ENCODE peak calls at places on chromosome 19, in seven cellular contexts. W is amniotic epithelial cell; Z is WTC11; T is EH; L is dermis blood vessel endothelial cell; C is activated CD8-positive, alpha-beta memory T cell treated with anti-CD3 and anti-CD28 coated beads for 48 hours; Q is mesenchymal stem cell. H is an unnamed sample.
A peak's percentile ranks its signal among the peaks of the same experiment; 100 is the strongest.

GRCh38 chr19:40588110-40588854 is 11.6 kb downstream of the SHKBP1 start:
- DNase-seq in Z (no peak), Q (peak; percentile 39), T (peak; percentile 71), C (no peak), W (peak; percentile 57), L (peak; percentile 67), H (peak; percentile 54)

GRCh38 chr19:1904385-1905070 is 671 bp upstream of the ADAT3 start:
- DNase-seq in L (no peak), W (peak; percentile 82), Z (peak; percentile 76), T (no peak), Q (peak; percentile 44), C (no peak), H (peak; percentile 58)

GRCh38 chr19:16458391-16459128 is 13.2 kb downstream of the EPS15L1 start:
- DNase-seq in C (no peak), W (no peak), Z (no peak), L (no peak), Q (no peak), T (no peak), H (no peak)

GRCh38 chr19:3670258-3670795 is 29.9 kb downstream of the PIP5K1C start:
- DNase-seq in W (peak; percentile 96), L (peak; percentile 93), Q (peak; percentile 91), T (peak; percentile 98), Z (no peak), C (no peak), H (peak; percentile 88)

GRCh38 chr19:11142528-11143171 is 12.9 kb downstream of the SPC24 start:
- DNase-seq in C (no peak), T (peak; percentile 97), W (peak; percentile 94), L (peak; percentile 97), Q (peak; percentile 96), Z (peak; percentile 40), H (peak; percentile 98)

GRCh38 chr19:14798760-14799159 is 20.4 kb upstream of the ADGRE2 start:
- DNase-seq in T (no peak), C (no peak), W (no peak), L (no peak), Q (no peak), Z (no peak), H (no peak)

GRCh38 chr19:29379257-29379986 is 146.4 kb upstream of the VSTM2B start:
- DNase-seq in C (no peak), Z (no peak), W (no peak), L (no peak), Q (no peak), T (no peak), H (no peak)

GRCh38 chr19:954672-955494 is 29.0 kb downstream of the ARID3A start:
- DNase-seq in C (no peak), W (peak; percentile 42), L (no peak), Q (peak; percentile 57), T (no peak), Z (no peak), H (no peak)

GRCh38 chr19:11116507-11116906 is 27.2 kb downstream of the LDLR start:
- DNase-seq in Q (no peak), Z (no peak), W (no peak), C (no peak), T (no peak), L (no peak), H (no peak)

GRCh38 chr19:53942001-53942786 is 20.5 kb upstream of the CACNG8 start:
- DNase-seq in W (no peak), Q (no peak), L (peak; percentile 38), T (peak; percentile 7), C (no peak), Z (peak; percentile 100), H (peak; percentile 31)

GRCh38 chr19:38571682-38572081 is 46.1 kb downstream of the MAP4K1 start:
- DNase-seq in C (no peak), W (no peak), Z (no peak), T (no peak), Q (no peak), L (no peak), H (no peak)

GRCh38 chr19:46616631-46617322 is 8.1 kb downstream of the PTGIR start:
- DNase-seq in L (peak; percentile 86), W (peak; percentile 76), T (peak; percentile 77), C (no peak), Q (peak; percentile 73), Z (peak; percentile 82), H (peak; percentile 76)

GRCh38 chr19:42497492-42498226 is 30.6 kb downstream of the CEACAM1 start:
- DNase-seq in Z (no peak), C (no peak), T (no peak), W (no peak), Q (no peak), L (no peak), H (no peak)

GRCh38 chr19:55472463-55472862 is 4.0 kb upstream of the ZNF628 start:
- DNase-seq in C (no peak), T (peak; percentile 84), L (no peak), W (peak; percentile 79), Z (no peak), Q (no peak), H (peak; percentile 78)

GRCh38 chr19:58038688-58039204 is 4.9 kb downstream of the ZSCAN1 start:
- DNase-seq in C (no peak), Q (no peak), L (no peak), Z (peak; percentile 21), W (no peak), T (no peak), H (no peak)

GRCh38 chr19:52646571-52647222 is 8.5 kb upstream of the ZNF83 start:
- DNase-seq in Q (no peak), Z (no peak), T (peak; percentile 7), L (peak; percentile 6), C (no peak), W (peak; percentile 17), H (no peak)

GRCh38 chr19:33291623-33292534 is 10.5 kb downstream of the CEBPA start:
- DNase-seq in C (no peak), L (no peak), T (no peak), Z (no peak), Q (no peak), W (no peak), H (no peak)

GRCh38 chr19:18317998-18318800 is 4.7 kb downstream of the LSM4 start:
- DNase-seq in W (no peak), C (no peak), T (no peak), Z (no peak), Q (no peak), L (peak; percentile 71), H (no peak)

GRCh38 chr19:17807731-17808316 is 12.9 kb downstream of the B3GNT3 start:
- DNase-seq in W (no peak), Z (no peak), C (no peak), Q (no peak), T (no peak), L (no peak), H (no peak)

GRCh38 chr19:58392945-58393724 is 2.3 kb upstream of the RNF225 start:
- DNase-seq in T (no peak), W (no peak), Q (no peak), Z (no peak), L (no peak), C (no peak), H (no peak)

GRCh38 chr19:46697142-46697960 is 19.6 kb downstream of the PRKD2 start:
- DNase-seq in L (peak; percentile 75), W (peak; percentile 82), C (no peak), Z (peak; percentile 100), Q (peak; percentile 88), T (peak; percentile 76), H (peak; percentile 84)

GRCh38 chr19:50500060-50500752 is 10.8 kb downstream of the JOSD2 start:
- DNase-seq in C (no peak), W (no peak), Q (peak; percentile 24), L (no peak), Z (peak; percentile 44), T (no peak), H (peak; percentile 43)